ENCODE peak calls at places on chromosomes 12 and 14, in five cellular contexts. One of them, this sample, is unnamed. For H3K9me3, the result is how much of the 10 kb centered on the place peaks cover.

GRCh38 chr12:59724011-59724703 is 128.3 kb downstream of the SLC16A7 start:
- DNase-seq in colonic mucosa: no peak
- DNase-seq in Peyer's patch: no peak
- DNase-seq in left ventricle myocardium inferior: no peak
- DNase-seq in psoas muscle: no peak
- DNase-seq in this sample: no peak

GRCh38 chr12:89556976-89557375 is 31.1 kb upstream of the POC1B start:
- DNase-seq in colonic mucosa: no peak
- DNase-seq in Peyer's patch: no peak
- DNase-seq in left ventricle myocardium inferior: no peak
- DNase-seq in psoas muscle: no peak
- DNase-seq in this sample: no peak

GRCh38 chr14:101738921-101739320 is 22.6 kb upstream of the PPP2R5C start:
- DNase-seq in colonic mucosa: peak
- DNase-seq in Peyer's patch: no peak
- DNase-seq in left ventricle myocardium inferior: no peak
- DNase-seq in psoas muscle: no peak
- DNase-seq in this sample: no peak

GRCh38 chr14:94619297-94619696 is 7.1 kb downstream of the SERPINA3 start:
- DNase-seq in colonic mucosa: no peak
- DNase-seq in Peyer's patch: no peak
- DNase-seq in left ventricle myocardium inferior: no peak
- DNase-seq in psoas muscle: no peak
- DNase-seq in this sample: no peak

GRCh38 chr12:262817-263216 is at the start of gene SLC6A13:
- DNase-seq in colonic mucosa: no peak
- DNase-seq in Peyer's patch: no peak
- DNase-seq in left ventricle myocardium inferior: no peak
- DNase-seq in psoas muscle: no peak
- DNase-seq in this sample: no peak

GRCh38 chr12:6236641-6236940 is 36.4 kb downstream of the CD9 start:
- DNase-seq in colonic mucosa: no peak
- DNase-seq in Peyer's patch: no peak
- DNase-seq in left ventricle myocardium inferior: no peak
- DNase-seq in psoas muscle: no peak
- DNase-seq in this sample: no peak

GRCh38 chr12:110338754-110339153 is 57.7 kb downstream of the ATP2A2 start:
- DNase-seq in colonic mucosa: no peak
- DNase-seq in Peyer's patch: no peak
- DNase-seq in left ventricle myocardium inferior: no peak
- DNase-seq in psoas muscle: no peak
- DNase-seq in this sample: no peak

GRCh38 chr12:3718100-3718499 is 34.8 kb downstream of the CRACR2A start:
- DNase-seq in colonic mucosa: no peak
- DNase-seq in Peyer's patch: no peak
- DNase-seq in left ventricle myocardium inferior: no peak
- DNase-seq in psoas muscle: no peak
- DNase-seq in this sample: no peak

GRCh38 chr14:37195327-37195726 is 2.4 kb upstream of the MIPOL1 start:
- DNase-seq in colonic mucosa: no peak
- DNase-seq in Peyer's patch: no peak
- DNase-seq in left ventricle myocardium inferior: no peak
- DNase-seq in psoas muscle: no peak
- DNase-seq in this sample: no peak

GRCh38 chr12:10998204-10998603 is at the start of gene TAS2R20:
- DNase-seq in colonic mucosa: no peak
- DNase-seq in Peyer's patch: no peak
- DNase-seq in left ventricle myocardium inferior: no peak
- DNase-seq in psoas muscle: no peak
- DNase-seq in this sample: no peak

GRCh38 chr12:68638721-68639395 is 28.2 kb downstream of the RAP1B start:
- DNase-seq in colonic mucosa: no peak
- DNase-seq in Peyer's patch: no peak
- DNase-seq in left ventricle myocardium inferior: no peak
- DNase-seq in psoas muscle: no peak
- DNase-seq in this sample: no peak

GRCh38 chr14:81523016-81523415 is 10.6 kb downstream of the SEL1L start:
- DNase-seq in colonic mucosa: no peak
- DNase-seq in Peyer's patch: no peak
- DNase-seq in left ventricle myocardium inferior: no peak
- DNase-seq in psoas muscle: no peak
- DNase-seq in this sample: no peak

GRCh38 chr12:85575115-85576096 is 260.8 kb downstream of the RASSF9 start:
- DNase-seq in colonic mucosa: peak
- DNase-seq in Peyer's patch: no peak
- DNase-seq in left ventricle myocardium inferior: peak
- DNase-seq in psoas muscle: no peak
- DNase-seq in this sample: no peak

GRCh38 chr14:80988742-80989429 is 33.5 kb downstream of the TSHR start:
- DNase-seq in colonic mucosa: no peak
- DNase-seq in Peyer's patch: no peak
- DNase-seq in left ventricle myocardium inferior: no peak
- DNase-seq in psoas muscle: no peak
- DNase-seq in this sample: no peak

GRCh38 chr12:43763769-43764168 is 5.0 kb downstream of the IRAK4 start:
- DNase-seq in colonic mucosa: no peak
- DNase-seq in Peyer's patch: no peak
- DNase-seq in left ventricle myocardium inferior: no peak
- DNase-seq in psoas muscle: no peak
- DNase-seq in this sample: no peak

GRCh38 chr12:11681211-11681610 is 31.7 kb downstream of the ETV6 start:
- DNase-seq in colonic mucosa: no peak
- DNase-seq in Peyer's patch: no peak
- DNase-seq in left ventricle myocardium inferior: no peak
- DNase-seq in psoas muscle: no peak
- DNase-seq in this sample: no peak

GRCh38 chr12:10341892-10342509 is 34.3 kb downstream of the KLRD1 start:
- DNase-seq in colonic mucosa: no peak
- DNase-seq in Peyer's patch: no peak
- DNase-seq in left ventricle myocardium inferior: no peak
- DNase-seq in psoas muscle: no peak
- DNase-seq in this sample: no peak

GRCh38 chr14:96424104-96424989 is 32.4 kb downstream of the AK7 start:
- DNase-seq in colonic mucosa: peak
- DNase-seq in Peyer's patch: peak
- DNase-seq in left ventricle myocardium inferior: no peak
- DNase-seq in psoas muscle: no peak
- DNase-seq in this sample: peak

GRCh38 chr12:78210894-78211302 is 380.2 kb downstream of the NAV3 start:
- DNase-seq in colonic mucosa: no peak
- DNase-seq in Peyer's patch: no peak
- DNase-seq in left ventricle myocardium inferior: no peak
- DNase-seq in psoas muscle: no peak
- DNase-seq in this sample: no peak

GRCh38 chr12:127504874-127505273 is 762.1 kb upstream of the TMEM132C start:
- DNase-seq in colonic mucosa: no peak
- DNase-seq in Peyer's patch: no peak
- DNase-seq in left ventricle myocardium inferior: no peak
- DNase-seq in psoas muscle: no peak
- DNase-seq in this sample: no peak

GRCh38 chr12:68591716-68592437 is 18.8 kb upstream of the RAP1B start:
- DNase-seq in colonic mucosa: no peak
- DNase-seq in Peyer's patch: no peak
- DNase-seq in left ventricle myocardium inferior: no peak
- DNase-seq in psoas muscle: no peak
- DNase-seq in this sample: no peak

GRCh38 chr14:65703996-65704395 is 291.5 kb downstream of the FUT8 start:
- DNase-seq in colonic mucosa: no peak
- DNase-seq in Peyer's patch: no peak
- DNase-seq in left ventricle myocardium inferior: no peak
- DNase-seq in psoas muscle: no peak
- DNase-seq in this sample: no peak

GRCh38 chr14:70472253-70473159 is 20.5 kb downstream of the ADAM21 start:
- DNase-seq in colonic mucosa: no peak
- DNase-seq in Peyer's patch: no peak
- DNase-seq in left ventricle myocardium inferior: no peak
- DNase-seq in psoas muscle: no peak
- DNase-seq in this sample: no peak

GRCh38 chr14:34368115-34368970 is 93.7 kb downstream of the SPTSSA start:
- DNase-seq in colonic mucosa: peak
- DNase-seq in Peyer's patch: no peak
- DNase-seq in left ventricle myocardium inferior: no peak
- DNase-seq in psoas muscle: no peak
- DNase-seq in this sample: no peak

DNA sequence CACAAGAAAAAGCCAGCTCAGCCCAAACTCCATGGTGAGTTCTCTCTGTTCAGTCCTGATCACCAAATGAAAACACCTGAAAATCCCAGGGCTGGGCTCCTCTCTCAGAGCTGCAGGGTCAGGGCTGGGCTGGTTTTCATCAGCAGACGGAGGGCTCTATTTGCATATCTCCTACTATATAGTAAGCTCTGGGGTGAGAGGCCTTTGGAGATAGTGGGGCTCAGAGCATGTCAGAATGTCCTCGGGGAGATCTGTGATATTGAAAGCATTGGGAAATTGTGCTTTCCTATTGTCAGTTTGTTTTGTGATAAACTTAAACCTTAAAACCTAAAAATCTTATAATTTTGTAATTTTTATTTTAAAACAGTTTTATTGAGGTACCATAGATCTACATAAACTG is 742.6 kb downstream of the TMEM121 start:
- DNase-seq in colonic mucosa: no peak
- DNase-seq in Peyer's patch: no peak
- DNase-seq in left ventricle myocardium inferior: no peak
- DNase-seq in psoas muscle: no peak
- DNase-seq in this sample: no peak
- H3K9me3 ChIP-seq in colonic mucosa: under half
- H3K9me3 ChIP-seq in Peyer's patch: under half
- H3K9me3 ChIP-seq in left ventricle myocardium inferior: under half
- H3K9me3 ChIP-seq in psoas muscle: under half
- H3K9me3 ChIP-seq in this sample: under half

DNA sequence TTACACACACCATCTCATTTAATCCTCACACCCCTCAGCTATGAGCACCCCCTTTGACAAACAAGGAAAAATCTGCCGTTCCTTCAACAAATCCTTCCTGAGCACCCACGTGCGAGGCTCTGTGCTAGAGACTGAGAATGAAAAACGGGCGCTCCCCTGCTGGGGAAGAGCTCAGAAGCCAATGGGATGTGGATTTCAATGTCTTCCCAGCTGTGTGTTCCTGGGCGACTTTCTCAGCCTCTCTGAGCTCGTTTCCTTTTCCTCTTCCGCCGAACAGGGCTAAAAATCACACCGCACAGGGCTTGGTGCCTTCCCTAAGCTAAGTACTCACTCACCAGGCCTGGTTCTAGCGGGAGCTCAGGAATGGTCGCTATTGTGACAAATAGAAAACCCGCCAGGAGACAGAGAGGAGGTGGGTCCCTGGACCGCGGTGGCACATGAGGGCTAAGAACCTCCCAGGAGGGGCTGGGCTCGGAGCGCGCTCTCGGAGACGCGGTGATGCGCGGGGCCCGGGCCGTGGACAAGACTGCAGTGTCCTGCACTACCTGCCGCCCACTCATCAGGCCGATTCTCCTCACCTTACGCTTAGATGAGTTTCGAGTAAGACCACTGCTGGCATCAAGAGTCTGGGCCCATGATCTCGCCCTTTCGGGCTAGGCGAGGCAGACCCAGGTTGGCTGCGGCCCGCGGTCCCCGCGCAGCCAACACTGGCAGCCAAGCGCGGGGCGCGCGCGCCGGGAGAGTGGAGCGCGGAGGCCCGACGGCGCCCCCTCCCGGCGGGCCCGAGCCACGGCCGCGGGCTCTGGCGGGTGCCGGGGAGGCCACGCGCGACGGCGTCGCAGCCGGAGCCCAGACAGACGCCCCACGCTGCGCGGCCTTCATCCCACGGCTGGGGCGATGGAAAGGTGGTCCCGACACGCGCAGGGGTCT is 17.0 kb downstream of the ZDHHC22 start:
- DNase-seq in colonic mucosa: peak
- DNase-seq in Peyer's patch: peak
- DNase-seq in left ventricle myocardium inferior: peak
- DNase-seq in psoas muscle: peak
- DNase-seq in this sample: peak
- H3K4me3 ChIP-seq in colonic mucosa: peak
- H3K4me3 ChIP-seq in Peyer's patch: peak
- H3K4me3 ChIP-seq in left ventricle myocardium inferior: peak
- H3K4me3 ChIP-seq in psoas muscle: peak
- H3K4me3 ChIP-seq in this sample: peak

DNA sequence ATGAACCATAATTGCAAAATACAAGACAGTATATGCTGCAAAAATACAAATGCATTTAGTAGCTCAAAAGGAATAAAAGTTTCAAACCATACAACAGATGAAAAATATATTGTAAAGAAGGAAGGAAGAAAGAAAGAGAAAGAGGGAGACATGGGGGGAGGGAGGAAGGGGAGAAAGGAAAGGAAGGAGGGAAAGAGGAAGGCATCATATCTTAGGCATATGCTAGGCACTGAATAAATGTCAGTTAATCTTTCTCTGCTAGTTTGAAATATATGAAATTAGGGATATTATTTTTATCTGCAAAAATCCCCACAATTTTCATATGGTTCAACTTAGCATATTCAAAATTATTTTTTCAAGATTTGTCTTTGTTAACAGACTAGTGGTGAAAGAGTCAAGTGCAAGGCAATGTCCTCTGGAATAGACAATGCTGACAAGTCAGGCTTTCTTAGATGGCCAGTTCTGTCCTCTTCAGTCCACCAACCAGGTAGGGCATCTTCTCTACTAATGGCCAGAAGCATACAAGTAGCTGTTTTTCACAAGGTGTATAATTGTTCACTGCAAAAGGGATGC is 506.4 kb downstream of the PRKD1 start:
- DNase-seq in colonic mucosa: no peak
- DNase-seq in Peyer's patch: no peak
- DNase-seq in left ventricle myocardium inferior: no peak
- DNase-seq in psoas muscle: no peak
- DNase-seq in this sample: no peak
- H3K9me3 ChIP-seq in colonic mucosa: under half
- H3K9me3 ChIP-seq in Peyer's patch: under half
- H3K9me3 ChIP-seq in left ventricle myocardium inferior: under half
- H3K9me3 ChIP-seq in psoas muscle: under half
- H3K9me3 ChIP-seq in this sample: under half

GRCh38 chr14:25113394-25113793 is 63.4 kb upstream of the STXBP6 start:
- DNase-seq in colonic mucosa: no peak
- DNase-seq in Peyer's patch: no peak
- DNase-seq in left ventricle myocardium inferior: no peak
- DNase-seq in psoas muscle: no peak
- DNase-seq in this sample: no peak

GRCh38 chr14:25110101-25110500 is 60.2 kb upstream of the STXBP6 start:
- DNase-seq in colonic mucosa: no peak
- DNase-seq in Peyer's patch: no peak
- DNase-seq in left ventricle myocardium inferior: no peak
- DNase-seq in psoas muscle: no peak
- DNase-seq in this sample: no peak

GRCh38 chr14:25111061-25111601 is 61.2 kb upstream of the STXBP6 start:
- DNase-seq in colonic mucosa: no peak
- DNase-seq in Peyer's patch: no peak
- DNase-seq in left ventricle myocardium inferior: no peak
- DNase-seq in psoas muscle: no peak
- DNase-seq in this sample: no peak

GRCh38 chr14:25103820-25104219 is 53.9 kb upstream of the STXBP6 start:
- DNase-seq in colonic mucosa: no peak
- DNase-seq in Peyer's patch: no peak
- DNase-seq in left ventricle myocardium inferior: no peak
- DNase-seq in psoas muscle: no peak
- DNase-seq in this sample: no peak

DNA sequence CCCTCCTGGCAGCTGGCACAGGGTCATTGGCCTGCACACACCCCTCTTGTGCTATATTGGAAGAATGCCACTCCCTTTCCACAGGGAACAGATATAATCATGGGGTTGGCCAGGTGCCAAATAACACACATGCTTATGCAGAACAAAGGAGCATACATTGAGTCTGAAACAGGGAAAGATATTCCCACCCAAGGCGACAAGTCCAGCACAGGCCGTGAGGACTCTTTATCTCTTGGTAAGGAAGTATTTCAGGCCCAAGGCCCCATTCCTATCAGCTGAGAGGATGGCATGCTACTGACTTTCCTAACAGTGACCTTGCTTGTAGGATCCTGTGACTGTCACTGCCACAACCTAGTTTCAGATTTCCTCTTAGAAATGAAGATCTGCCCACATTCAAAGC is 59.0 kb upstream of the STXBP6 start:
- DNase-seq in colonic mucosa: peak
- DNase-seq in Peyer's patch: no peak
- DNase-seq in left ventricle myocardium inferior: no peak
- DNase-seq in psoas muscle: no peak
- DNase-seq in this sample: no peak
- H3K4me3 ChIP-seq in colonic mucosa: no peak
- H3K4me3 ChIP-seq in Peyer's patch: no peak
- H3K4me3 ChIP-seq in left ventricle myocardium inferior: no peak
- H3K4me3 ChIP-seq in psoas muscle: no peak
- H3K4me3 ChIP-seq in this sample: no peak